ENCODE peak calls at places on chromosomes 5 and 9, in four cellular contexts. J is hypothalamus; Y is central memory CD4-positive, alpha-beta T cell; O is activated CD4-positive, alpha-beta T cell treated with anti-CD3 and anti-CD28 coated beads for 48 hours. C is an unnamed sample.

GRCh38 chr5:93883459-93883858 is 142.1 kb upstream of the POU5F2 start:
- DNase-seq in J (no peak), Y (no peak), O (no peak), C (no peak)

GRCh38 chr9:137674307-137675305 is 55.8 kb downstream of the EHMT1 start:
- DNase-seq in J (no peak), Y (no peak), O (no peak), C (no peak)

GRCh38 chr9:104808030-104808614 is 44.2 kb downstream of the NIPSNAP3B start:
- DNase-seq in J (no peak), Y (no peak), O (peak; percentile 8), C (no peak)

GRCh38 chr5:68285857-68286611 is 70.5 kb downstream of the PIK3R1 start:
- DNase-seq in J (no peak), Y (peak; percentile 48), O (no peak), C (no peak)

GRCh38 chr9:94639045-94639995 is at the start of gene FBP1:
- DNase-seq in J (no peak), Y (no peak), O (peak; percentile 42), C (peak; percentile 69)

GRCh38 chr5:65803699-65804426 is 81.9 kb downstream of the NLN start:
- DNase-seq in J (no peak), Y (no peak), O (no peak), C (no peak)

GRCh38 chr5:133232011-133232410 is 180.2 kb downstream of the HSPA4 start:
- DNase-seq in J (no peak), Y (no peak), O (no peak), C (no peak)

GRCh38 chr5:126811515-126812198 is 34.7 kb downstream of the LMNB1 start:
- DNase-seq in J (no peak), Y (peak; percentile 43), O (peak; percentile 47), C (no peak)

GRCh38 chr9:127554966-127555829 is 56.9 kb upstream of the STXBP1 start:
- DNase-seq in J (no peak), Y (no peak), O (no peak), C (no peak)

GRCh38 chr5:159182691-159183090 is 26.7 kb downstream of the RNF145 start:
- DNase-seq in J (no peak), Y (no peak), O (no peak), C (no peak)

GRCh38 chr9:38144421-38144820 is 75.4 kb upstream of the SHB start:
- DNase-seq in J (no peak), Y (no peak), O (no peak), C (no peak)

GRCh38 chr5:180284161-180284560 is 7.7 kb downstream of the MAPK9 start:
- DNase-seq in J (peak; percentile 37), Y (no peak), O (no peak), C (no peak)

GRCh38 chr5:135537271-135537670 is 1.5 kb upstream of the NEUROG1 start:
- DNase-seq in J (no peak), Y (no peak), O (no peak), C (no peak)

GRCh38 chr9:2227468-2227867 is 212.3 kb downstream of the SMARCA2 start:
- DNase-seq in J (no peak), Y (no peak), O (no peak), C (no peak)

GRCh38 chr9:77926314-77926959 is 105.2 kb downstream of the GNAQ start:
- DNase-seq in J (no peak), Y (no peak), O (no peak), C (no peak)

GRCh38 chr5:108686676-108687075 is 61.0 kb upstream of the FER start:
- DNase-seq in J (no peak), Y (no peak), O (no peak), C (no peak)

GRCh38 chr5:61289669-61290363 is 42.2 kb upstream of the ZSWIM6 start:
- DNase-seq in J (no peak), Y (no peak), O (no peak), C (no peak)

GRCh38 chr5:122311888-122312669 is at the start of gene SNCAIP:
- DNase-seq in J (no peak), Y (no peak), O (peak; percentile 5), C (no peak)

GRCh38 chr5:110726249-110727024 is at the start of gene TMEM232:
- DNase-seq in J (peak; percentile 10), Y (peak; percentile 74), O (peak; percentile 81), C (peak; percentile 56)

GRCh38 chr5:91151947-91152346 is 231.2 kb downstream of the ARRDC3 start:
- DNase-seq in J (no peak), Y (no peak), O (no peak), C (peak; percentile 65)

GRCh38 chr9:87667164-87667738 is 58.7 kb upstream of the CTSL start:
- DNase-seq in J (no peak), Y (no peak), O (peak; percentile 29), C (no peak)

GRCh38 chr5:177312649-177313181 is 1.0 kb upstream of the MXD3 start:
- DNase-seq in J (no peak), Y (no peak), O (peak; percentile 73), C (no peak)

GRCh38 chr5:18305288-18305899 is 671.1 kb downstream of the TAF11L14 start:
- DNase-seq in J (no peak), Y (no peak), O (no peak), C (no peak)

GRCh38 chr5:59007460-59008063 is 424.7 kb downstream of the RAB3C start:
- DNase-seq in J (no peak), Y (no peak), O (no peak), C (no peak)

GRCh38 chr5:83708170-83708569 is 12.5 kb downstream of the HAPLN1 start:
- DNase-seq in J (no peak), Y (no peak), O (no peak), C (no peak)

GRCh38 chr5:107826311-107827000 is 155.7 kb upstream of the EFNA5 start:
- DNase-seq in J (no peak), Y (no peak), O (no peak), C (no peak)

GRCh38 chr5:135606431-135606830 is 27.6 kb upstream of the CXCL14 start:
- DNase-seq in J (no peak), Y (no peak), O (no peak), C (no peak)

GRCh38 chr5:142979636-142980035 is 209.5 kb downstream of the ARHGAP26 start:
- DNase-seq in J (no peak), Y (no peak), O (no peak), C (no peak)

GRCh38 chr5:164597293-164597900 is 1092.0 kb downstream of the MAT2B start:
- DNase-seq in J (no peak), Y (no peak), O (peak; percentile 4), C (no peak)

GRCh38 chr9:109976328-109976702 is 196.3 kb downstream of the PALM2AKAP2 start:
- DNase-seq in J (no peak), Y (no peak), O (no peak), C (no peak)

GRCh38 chr5:161850491-161850890 is 2.6 kb downstream of the GABRA1 start:
- DNase-seq in J (no peak), Y (no peak), O (no peak), C (no peak)

GRCh38 chr5:160956011-160956410 is 104.0 kb upstream of the ATP10B start:
- DNase-seq in J (no peak), Y (no peak), O (no peak), C (no peak)

GRCh38 chr9:95570646-95571045 is 53.9 kb upstream of the PTCH1 start:
- DNase-seq in J (no peak), Y (no peak), O (no peak), C (no peak)

C was measured in breast epithelium.